ENCODE peak calls at places on chromosomes 7 and 10, in nine cellular contexts. A is AG04450, W is WERI-Rb-1, G is choroid plexus epithelial cell, K is uterus, I is brain microvascular endothelial cell, S is GM23338, O is spleen, V is psoas muscle. T is an unnamed sample.

GRCh38 chr10:14879055-14879800 is 562 bp downstream of the SUV39H2 start:
- DNase-seq in A (no peak), W (no peak), G (no peak), K (no peak), I (no peak), S (peak), O (no peak), V (no peak), T (no peak)

GRCh38 chr7:98949336-98950044 is 71.2 kb downstream of the TRRAP start:
- DNase-seq in A (no peak), W (no peak), G (no peak), K (no peak), I (no peak), S (no peak), O (no peak), V (peak), T (no peak)

GRCh38 chr7:138239244-138239643 is 163.0 kb downstream of the AKR1D1 start:
- DNase-seq in A (no peak), W (no peak), G (peak), K (no peak), I (no peak), S (no peak), O (no peak), V (no peak), T (no peak)

GRCh38 chr10:42990721-42991441 is 86.0 kb upstream of the RET start:
- DNase-seq in A (no peak), W (no peak), G (no peak), K (peak), I (no peak), S (no peak), O (peak), V (no peak), T (no peak)

GRCh38 chr10:123607386-123607785 is 58.8 kb upstream of the GPR26 start:
- DNase-seq in A (no peak), W (no peak), G (no peak), K (no peak), I (no peak), S (peak), O (no peak), V (no peak), T (no peak)

GRCh38 chr10:5529702-5530411 is 5.1 kb downstream of the CALML3 start:
- DNase-seq in A (no peak), W (no peak), G (no peak), K (no peak), I (no peak), S (no peak), O (peak), V (no peak), T (no peak)

GRCh38 chr10:5861269-5862031 is 28.2 kb downstream of the ANKRD16 start:
- DNase-seq in A (peak), W (no peak), G (peak), K (no peak), I (peak), S (no peak), O (no peak), V (no peak), T (peak)

GRCh38 chr7:116167177-116167576 is 43.2 kb upstream of the TES start:
- DNase-seq in A (no peak), W (no peak), G (no peak), K (no peak), I (no peak), S (peak), O (no peak), V (no peak), T (no peak)

GRCh38 chr10:79068203-79068561 is 584 bp upstream of the ZMIZ1 start:
- DNase-seq in A (no peak), W (no peak), G (peak), K (no peak), I (no peak), S (peak), O (peak), V (peak), T (no peak)

GRCh38 chr7:157397751-157398691 is 61.2 kb downstream of the DNAJB6 start:
- DNase-seq in A (peak), W (peak), G (peak), K (peak), I (peak), S (peak), O (no peak), V (peak), T (peak)

GRCh38 chr10:99548041-99548530 is 15.3 kb downstream of the NKX2-3 start:
- DNase-seq in A (no peak), W (peak), G (peak), K (no peak), I (peak), S (peak), O (no peak), V (no peak), T (peak)
- TF ChIP-seq CTCF in A (peak), W (peak), G (peak), K (no peak), I (peak), S (peak), O (no peak), V (peak), T (peak)

DNA sequence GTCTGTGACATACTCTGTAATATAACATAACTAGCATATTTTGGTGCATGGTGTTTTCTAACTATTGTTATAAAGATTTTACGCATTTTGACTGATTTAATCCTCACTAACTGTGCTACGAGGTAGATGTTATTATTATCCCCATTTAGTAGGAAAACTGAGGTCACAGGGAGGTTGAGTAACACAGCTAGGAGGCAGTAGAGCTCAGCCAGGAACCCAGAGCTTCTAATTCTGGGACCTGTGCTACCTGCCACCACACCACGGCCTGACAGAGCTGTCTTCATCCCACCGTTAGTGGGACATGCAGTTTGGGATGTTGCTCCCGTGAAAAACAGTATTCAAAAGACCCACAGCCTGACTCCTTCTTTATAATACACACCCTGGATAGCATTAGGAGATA is 962.5 kb downstream of the CNTNAP2 start:
- DNase-seq in A (no peak), W (no peak), G (no peak), K (no peak), I (no peak), S (peak), O (no peak), V (no peak), T (no peak)
- TF ChIP-seq CTCF in A (no peak), W (peak), G (no peak), K (no peak), I (no peak), S (peak), O (no peak), V (no peak), T (no peak)

GRCh38 chr7:20491286-20491685 is 124.2 kb upstream of the ABCB5 start:
- DNase-seq in A (no peak), W (no peak), G (no peak), K (no peak), I (no peak), S (no peak), O (no peak), V (no peak), T (no peak)
- TF ChIP-seq CTCF in A (no peak), W (no peak), G (no peak), K (no peak), I (no peak), S (no peak), O (no peak), V (no peak), T (no peak)

GRCh38 chr7:150965273-150965830 is 12.8 kb downstream of the KCNH2 start:
- DNase-seq in A (no peak), W (no peak), G (no peak), K (no peak), I (no peak), S (no peak), O (no peak), V (no peak), T (no peak)

GRCh38 chr7:150963707-150964559 is 14.2 kb downstream of the KCNH2 start:
- DNase-seq in A (no peak), W (no peak), G (no peak), K (no peak), I (no peak), S (no peak), O (no peak), V (peak), T (no peak)

GRCh38 chr7:150966002-150966401 is 12.1 kb downstream of the KCNH2 start:
- DNase-seq in A (no peak), W (peak), G (no peak), K (no peak), I (no peak), S (peak), O (no peak), V (no peak), T (no peak)

GRCh38 chr7:150962743-150963399 is 15.2 kb downstream of the KCNH2 start:
- DNase-seq in A (no peak), W (peak), G (peak), K (peak), I (no peak), S (peak), O (peak), V (peak), T (peak)

DNA sequence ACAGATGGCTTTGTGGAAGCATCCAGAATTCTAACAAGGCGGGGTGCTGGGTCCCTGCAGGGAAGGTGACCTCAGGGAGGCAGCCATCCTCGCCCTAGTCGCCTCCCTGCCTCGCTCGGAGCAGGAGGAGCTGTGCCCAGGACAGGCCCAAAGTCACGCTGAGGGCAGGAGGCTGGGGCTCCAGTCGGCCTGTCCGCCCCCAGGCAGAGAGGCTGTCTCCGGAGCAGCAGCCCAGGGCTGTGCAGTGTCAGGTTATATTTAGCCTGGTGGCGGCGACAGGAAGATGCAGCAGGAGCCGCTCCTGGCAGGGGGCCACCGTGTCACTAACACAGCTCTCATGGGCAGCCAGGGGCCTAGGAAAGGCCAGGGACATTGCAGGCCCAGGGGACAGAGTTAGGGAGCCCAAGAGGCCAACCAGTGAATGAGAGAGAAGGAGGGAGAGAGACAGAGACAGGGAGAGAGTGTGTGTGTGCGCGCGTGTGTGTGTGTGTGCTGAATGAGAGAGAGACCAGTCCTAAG is 13.5 kb downstream of the KCNH2 start:
- DNase-seq in A (no peak), W (peak), G (no peak), K (no peak), I (no peak), S (peak), O (no peak), V (peak), T (no peak)
- TF ChIP-seq CTCF in A (no peak), W (no peak), G (no peak), K (no peak), I (no peak), S (no peak), O (no peak), V (no peak), T (peak)

GRCh38 chr7:30079880-30080279 is 51.7 kb downstream of the PLEKHA8 start:
- DNase-seq in A (no peak), W (no peak), G (no peak), K (no peak), I (no peak), S (no peak), O (no peak), V (no peak), T (no peak)

GRCh38 chr7:30069096-30069867 is 41.1 kb downstream of the PLEKHA8 start:
- DNase-seq in A (no peak), W (no peak), G (peak), K (no peak), I (no peak), S (no peak), O (no peak), V (no peak), T (no peak)

GRCh38 chr7:30076411-30076810 is 48.2 kb downstream of the PLEKHA8 start:
- DNase-seq in A (no peak), W (no peak), G (no peak), K (no peak), I (no peak), S (no peak), O (no peak), V (no peak), T (no peak)

GRCh38 chr7:30070052-30070451 is 41.8 kb downstream of the PLEKHA8 start:
- DNase-seq in A (no peak), W (no peak), G (no peak), K (no peak), I (no peak), S (no peak), O (no peak), V (no peak), T (no peak)

GRCh38 chr7:30074422-30075030 is 46.3 kb downstream of the PLEKHA8 start:
- DNase-seq in A (no peak), W (no peak), G (peak), K (no peak), I (no peak), S (peak), O (no peak), V (no peak), T (peak)
- TF ChIP-seq CTCF in A (peak), W (peak), G (peak), K (peak), I (peak), S (peak), O (no peak), V (peak), T (peak)

GRCh38 chr7:149867762-149868637 is 5.8 kb upstream of the ATP6V0E2 start:
- DNase-seq in A (no peak), W (peak), G (no peak), K (no peak), I (no peak), S (no peak), O (no peak), V (no peak), T (no peak)
- TF ChIP-seq CTCF in A (no peak), W (no peak), G (no peak), K (no peak), I (no peak), S (peak), O (no peak), V (no peak), T (no peak)

GRCh38 chr10:13219685-13220670 is 14.2 kb downstream of the UCMA start:
- DNase-seq in A (no peak), W (peak), G (peak), K (no peak), I (no peak), S (peak), O (no peak), V (peak), T (peak)
- TF ChIP-seq CTCF in A (peak), W (no peak), G (peak), K (no peak), I (peak), S (peak), O (no peak), V (peak), T (peak)

GRCh38 chr10:69583106-69583505 is 9.9 kb upstream of the NEUROG3 start:
- DNase-seq in A (no peak), W (peak), G (no peak), K (no peak), I (no peak), S (no peak), O (no peak), V (no peak), T (no peak)

DNA sequence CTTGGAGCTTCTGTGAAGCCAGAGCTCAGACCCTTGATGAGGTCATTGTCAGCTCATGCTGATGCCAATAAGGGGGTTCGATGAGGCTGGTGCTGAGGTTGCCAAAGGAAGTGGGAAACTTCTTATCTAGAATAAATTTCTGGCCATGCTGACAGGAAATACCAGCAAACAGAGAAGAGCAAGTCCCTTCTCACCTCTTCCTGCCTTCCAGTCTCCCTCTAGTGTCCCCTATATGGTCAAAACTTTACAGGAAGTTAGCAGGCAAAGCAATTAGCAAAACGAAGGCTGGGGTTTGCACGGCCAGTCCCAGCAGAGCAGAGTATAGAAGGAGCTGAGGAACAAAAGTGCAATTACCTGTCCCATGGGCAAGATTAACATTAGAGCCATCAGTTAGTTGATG is 15.1 kb upstream of the NEUROG3 start:
- DNase-seq in A (no peak), W (no peak), G (no peak), K (no peak), I (no peak), S (peak), O (no peak), V (no peak), T (no peak)
- TF ChIP-seq CTCF in A (no peak), W (no peak), G (peak), K (no peak), I (no peak), S (peak), O (no peak), V (no peak), T (no peak)

GRCh38 chr7:26459794-26460193 is 168.1 kb downstream of the SNX10 start:
- DNase-seq in A (no peak), W (no peak), G (no peak), K (no peak), I (no peak), S (no peak), O (no peak), V (no peak), T (no peak)

GRCh38 chr7:26457702-26458327 is 166.2 kb downstream of the SNX10 start:
- DNase-seq in A (no peak), W (no peak), G (no peak), K (no peak), I (no peak), S (no peak), O (no peak), V (no peak), T (no peak)

GRCh38 chr7:26460326-26460725 is 168.7 kb downstream of the SNX10 start:
- DNase-seq in A (no peak), W (no peak), G (no peak), K (no peak), I (no peak), S (no peak), O (no peak), V (no peak), T (no peak)

GRCh38 chr7:26458751-26459150 is 167.1 kb downstream of the SNX10 start:
- DNase-seq in A (no peak), W (no peak), G (no peak), K (no peak), I (no peak), S (no peak), O (no peak), V (no peak), T (no peak)

DNA sequence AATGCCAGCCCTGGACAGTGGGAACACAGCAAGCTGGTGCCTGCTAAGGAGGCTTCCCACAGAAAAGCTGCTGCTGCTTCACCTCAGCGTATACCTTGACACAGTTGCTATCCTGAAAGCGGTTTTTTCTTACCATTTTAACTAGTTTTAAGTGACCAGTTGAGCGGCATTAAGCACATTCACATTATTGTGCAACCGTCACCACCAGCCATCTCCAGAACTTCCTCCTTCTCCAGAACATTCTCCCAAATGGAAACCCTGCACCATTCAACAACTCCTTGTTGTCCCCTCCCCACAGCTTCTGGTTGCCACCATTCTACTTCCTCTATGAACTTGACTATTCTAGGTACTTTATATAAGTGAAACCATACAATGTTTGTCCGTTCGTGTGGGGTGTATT is 169.8 kb downstream of the SNX10 start:
- DNase-seq in A (no peak), W (no peak), G (no peak), K (no peak), I (no peak), S (no peak), O (no peak), V (no peak), T (no peak)
- TF ChIP-seq CTCF in A (no peak), W (no peak), G (no peak), K (no peak), I (no peak), S (no peak), O (no peak), V (no peak), T (no peak)

GRCh38 chr7:92417913-92418312 is 29.4 kb upstream of the GATAD1 start:
- DNase-seq in A (no peak), W (peak), G (no peak), K (no peak), I (no peak), S (peak), O (no peak), V (no peak), T (no peak)
- TF ChIP-seq CTCF in A (no peak), W (peak), G (no peak), K (no peak), I (no peak), S (peak), O (no peak), V (no peak), T (no peak)